ENCODE peak calls at places on chromosomes 13 and 19, in five cellular contexts. H is fibroblast of lung, F is natural killer cell, N is left lung, U is adrenal gland. S is an unnamed sample.

GRCh38 chr19:49632576-49632975 is 7.4 kb downstream of the RRAS start:
- DNase-seq in H (no peak), F (no peak), N (no peak), U (no peak), S (no peak)

GRCh38 chr13:54433511-54434206 is 1405.0 kb downstream of the OLFM4 start:
- DNase-seq in H (no peak), F (no peak), N (no peak), U (no peak), S (no peak)

GRCh38 chr19:48968179-48968661 is 3.1 kb downstream of the FTL start:
- DNase-seq in H (peak), F (no peak), N (no peak), U (no peak), S (no peak)

GRCh38 chr13:94860981-94861407 is 148.6 kb upstream of the SOX21 start:
- DNase-seq in H (peak), F (no peak), N (no peak), U (peak), S (no peak)

GRCh38 chr19:34676697-34677385 is at the start of gene SCGB2B2:
- DNase-seq in H (no peak), F (no peak), N (no peak), U (peak), S (no peak)

GRCh38 chr13:27117158-27117557 is 54.5 kb downstream of the USP12 start:
- DNase-seq in H (peak), F (no peak), N (no peak), U (no peak), S (peak)

GRCh38 chr13:100630564-100630963 is 42.0 kb upstream of the GGACT start:
- DNase-seq in H (no peak), F (no peak), N (no peak), U (no peak), S (no peak)

GRCh38 chr13:93227280-93227905 is 786 bp downstream of the GPC6 start:
- DNase-seq in H (peak), F (no peak), N (peak), U (no peak), S (no peak)

GRCh38 chr13:73000027-73000674 is 58.7 kb upstream of the KLF5 start:
- DNase-seq in H (no peak), F (no peak), N (no peak), U (no peak), S (no peak)

GRCh38 chr13:97018029-97018819 is 23.9 kb upstream of the OXGR1 start:
- DNase-seq in H (peak), F (no peak), N (no peak), U (peak), S (no peak)

GRCh38 chr13:60453490-60453889 is 56.5 kb downstream of the TDRD3 start:
- DNase-seq in H (no peak), F (no peak), N (no peak), U (no peak), S (no peak)

GRCh38 chr13:33259296-33259695 is 26.3 kb downstream of the STARD13 start:
- DNase-seq in H (no peak), F (no peak), N (no peak), U (no peak), S (no peak)

GRCh38 chr13:49540552-49540951 is 44.8 kb downstream of the PHF11 start:
- DNase-seq in H (peak), F (no peak), N (no peak), U (no peak), S (no peak)

GRCh38 chr19:662207-662961 is 630 bp downstream of the RNF126 start:
- DNase-seq in H (no peak), F (peak), N (peak), U (peak), S (no peak)

GRCh38 chr19:42275517-42275916 is 6.5 kb downstream of the CIC start:
- DNase-seq in H (no peak), F (no peak), N (no peak), U (no peak), S (no peak)
- TF ChIP-seq CTCF in H (no peak), F (no peak), N (no peak), U (no peak), S (no peak)

DNA sequence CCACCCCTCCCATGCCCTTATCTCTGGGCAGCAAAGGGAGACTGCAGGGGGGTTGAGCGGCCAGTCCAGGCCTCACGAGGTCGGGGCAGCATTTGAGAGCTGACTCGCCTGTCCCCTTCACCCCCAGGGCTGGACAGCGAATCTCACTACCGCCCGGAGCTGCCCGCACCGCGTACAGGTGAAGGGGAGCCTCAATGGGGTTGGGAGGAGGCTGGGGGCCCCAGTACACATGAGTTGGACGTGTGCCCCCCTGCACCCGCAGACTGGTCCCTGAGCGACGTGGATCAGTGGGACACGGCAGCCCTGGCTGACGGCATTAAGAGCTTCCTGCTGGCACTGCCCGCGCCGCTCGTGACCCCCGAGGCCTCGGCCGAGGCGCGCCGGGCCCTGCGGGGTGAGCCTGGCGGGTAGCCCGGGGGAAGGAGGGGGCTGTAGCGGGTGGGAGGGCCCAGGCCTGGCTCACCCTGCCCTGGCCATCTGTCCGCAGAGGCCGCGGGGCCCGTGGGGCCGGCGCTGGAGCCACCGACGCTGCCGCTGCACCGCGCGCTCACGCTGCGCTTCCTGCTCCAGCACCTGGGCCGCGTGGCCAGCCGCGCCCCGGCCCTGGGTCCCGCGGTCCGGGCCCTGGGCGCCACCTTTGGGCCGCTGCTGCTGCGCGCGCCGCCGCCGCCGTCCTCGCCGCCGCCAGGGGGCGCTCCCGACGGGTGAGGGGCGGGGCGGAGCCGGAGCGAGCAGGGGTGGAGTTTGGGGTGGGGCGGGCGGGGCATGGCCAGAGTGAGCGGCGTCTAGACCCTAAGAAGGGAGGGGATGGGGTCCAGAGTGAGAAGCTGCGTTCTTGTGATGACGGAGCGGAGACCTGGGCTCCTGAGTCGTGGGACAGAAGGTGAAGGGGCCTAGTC is 8.1 kb downstream of the PIK3R2 start:
- DNase-seq in H (peak), F (peak), N (peak), U (peak), S (peak)
- TF ChIP-seq CTCF in H (peak), F (peak), N (peak), U (peak), S (peak)

DNA sequence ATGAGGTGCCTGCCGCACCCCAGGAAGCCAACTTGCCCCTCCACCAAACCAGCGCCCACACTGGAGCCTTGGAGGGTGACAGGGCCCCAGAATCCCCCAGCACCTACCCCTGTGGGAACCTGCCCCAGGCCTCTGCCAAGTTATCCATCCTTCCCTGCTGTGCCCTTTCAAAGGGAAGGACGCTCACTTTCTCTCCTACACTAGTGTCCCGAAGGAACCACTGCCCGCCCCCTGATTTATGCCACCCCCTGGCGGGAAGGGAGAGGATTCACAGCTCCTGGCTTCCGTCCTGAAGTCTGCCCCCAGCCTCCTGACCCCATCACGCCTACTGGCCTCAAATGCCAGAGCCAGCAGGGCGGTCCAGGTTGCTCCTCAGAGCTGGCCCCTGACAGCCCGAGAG is 1.4 kb downstream of the EVI5L start:
- DNase-seq in H (peak), F (no peak), N (no peak), U (peak), S (no peak)
- TF ChIP-seq CTCF in H (peak), F (no peak), N (no peak), U (peak), S (peak)

GRCh38 chr19:3907626-3908265 is 25.1 kb upstream of the NMRK2 start:
- DNase-seq in H (no peak), F (no peak), N (no peak), U (no peak), S (no peak)
- TF ChIP-seq CTCF in H (no peak), F (no peak), N (no peak), U (no peak), S (no peak)

GRCh38 chr19:33409035-33409434 is 35.5 kb downstream of the CEBPG start:
- DNase-seq in H (no peak), F (no peak), N (peak), U (no peak), S (no peak)

GRCh38 chr19:33411621-33412180 is 38.2 kb downstream of the CEBPG start:
- DNase-seq in H (no peak), F (no peak), N (peak), U (no peak), S (no peak)

GRCh38 chr19:33412617-33413425 is 39.3 kb downstream of the CEBPG start:
- DNase-seq in H (no peak), F (no peak), N (peak), U (no peak), S (no peak)

GRCh38 chr19:33409906-33410685 is 36.6 kb downstream of the CEBPG start:
- DNase-seq in H (no peak), F (no peak), N (peak), U (no peak), S (no peak)

GRCh38 chr19:33410915-33411401 is 37.4 kb downstream of the CEBPG start:
- DNase-seq in H (no peak), F (no peak), N (peak), U (no peak), S (no peak)
- TF ChIP-seq CTCF in H (no peak), F (no peak), N (no peak), U (no peak), S (no peak)

DNA sequence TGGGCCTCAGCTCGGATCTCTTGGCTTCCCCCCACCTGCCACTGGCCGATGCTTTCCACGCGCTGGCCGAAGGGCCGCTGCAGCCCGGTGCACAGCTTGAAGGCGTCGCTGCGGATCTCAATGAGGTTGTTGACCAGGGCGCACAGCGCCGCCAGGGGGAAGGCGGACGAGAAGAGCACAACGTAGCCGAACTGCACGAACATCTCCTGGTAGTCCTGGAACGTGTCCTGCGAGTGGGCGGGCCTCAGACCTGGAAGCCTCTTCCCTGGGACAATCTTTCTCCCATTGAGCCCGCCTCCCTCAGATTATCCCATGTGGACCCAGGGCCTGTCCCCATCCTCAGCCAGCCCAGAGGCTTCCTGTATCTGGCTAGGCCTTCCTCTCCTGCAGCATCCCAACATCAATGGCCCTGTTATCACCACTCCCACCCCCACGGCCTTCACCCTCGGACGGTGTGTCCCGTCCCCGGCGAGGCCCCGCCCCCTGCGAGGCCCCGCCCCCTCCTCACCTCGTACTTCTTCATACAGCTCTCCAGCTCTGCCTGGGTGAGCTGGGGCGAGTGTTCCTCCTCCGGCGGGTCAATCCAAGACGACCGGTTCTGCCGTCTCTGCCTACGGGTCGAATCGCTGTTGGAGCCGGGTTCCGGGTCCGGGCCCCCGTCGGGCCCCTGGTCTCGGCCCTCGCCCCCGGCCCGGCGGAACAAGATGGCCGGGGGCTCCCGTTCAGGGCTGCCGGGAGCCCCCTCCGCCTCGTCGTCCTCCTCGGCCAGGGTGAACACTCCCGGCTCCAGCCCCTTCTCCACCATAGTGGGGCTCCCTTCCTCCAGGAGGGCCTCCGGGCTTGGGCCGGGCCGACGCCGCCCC is 6.8 kb downstream of the ANO8 start:
- DNase-seq in H (peak), F (no peak), N (peak), U (peak), S (no peak)
- TF ChIP-seq CTCF in H (peak), F (no peak), N (no peak), U (peak), S (no peak)

GRCh38 chr19:46402725-46403124 is 10.6 kb downstream of the CCDC8 start:
- DNase-seq in H (no peak), F (no peak), N (no peak), U (no peak), S (no peak)

GRCh38 chr19:46408611-46409039 is 4.7 kb downstream of the CCDC8 start:
- DNase-seq in H (peak), F (no peak), N (peak), U (peak), S (no peak)

GRCh38 chr19:46407891-46408426 is 5.4 kb downstream of the CCDC8 start:
- DNase-seq in H (no peak), F (no peak), N (peak), U (no peak), S (no peak)

GRCh38 chr19:46404039-46404883 is 9.1 kb downstream of the CCDC8 start:
- DNase-seq in H (peak), F (no peak), N (peak), U (peak), S (no peak)

GRCh38 chr19:46404884-46405658 is 8.3 kb downstream of the CCDC8 start:
- DNase-seq in H (peak), F (no peak), N (peak), U (no peak), S (no peak)
- TF ChIP-seq CTCF in H (peak), F (no peak), N (no peak), U (no peak), S (no peak)

DNA sequence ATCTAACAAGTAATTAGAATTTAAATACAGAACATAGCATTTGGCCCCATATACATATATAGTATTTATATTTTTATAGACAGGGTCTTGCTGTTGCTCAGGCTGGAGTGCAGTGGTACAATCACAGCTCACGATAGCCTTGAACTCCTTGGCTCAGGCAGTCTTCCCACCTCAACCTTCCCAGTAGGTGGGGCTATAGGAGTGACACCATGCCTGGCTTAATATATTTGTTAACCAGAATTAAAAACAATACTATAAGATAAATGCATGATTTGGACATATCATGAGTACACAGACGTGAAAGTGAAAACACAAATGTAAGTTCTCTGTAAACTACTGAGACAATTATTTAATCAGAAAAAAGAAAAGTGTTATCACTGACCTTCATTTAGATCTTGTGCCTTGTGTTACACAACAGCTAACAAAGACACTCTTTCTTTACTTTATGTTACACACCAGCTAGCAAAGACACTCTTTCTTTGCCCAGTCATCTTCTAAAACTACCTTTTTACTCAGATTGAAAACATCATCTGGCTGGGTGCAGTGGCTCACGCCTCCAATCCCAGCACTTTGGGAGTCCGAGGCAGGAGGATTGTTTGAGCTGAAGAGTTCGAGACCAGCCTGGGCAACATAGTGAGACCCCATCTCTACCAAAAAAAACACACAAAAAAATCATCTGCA is 22.6 kb downstream of the CARS2 start:
- DNase-seq in H (peak), F (no peak), N (no peak), U (peak), S (no peak)
- TF ChIP-seq CTCF in H (peak), F (peak), N (peak), U (peak), S (peak)

S was measured in AG09319.